ENCODE peak calls at places on chromosomes 11 and 22, in six cellular contexts. R is NCI-H510A treated with DMSO at 0.1 percent for 48 hours, Y is adrenal gland, U is brain microvascular endothelial cell, Q is lung, H is SW 1271. K is an unnamed sample.
A peak's percentile ranks its signal among the peaks of the same experiment; 100 is the strongest.

GRCh38 chr11:17544181-17544622 is at the start of gene USH1C:
- DNase-seq in R (no peak), Y (peak; percentile 7), U (no peak), Q (no peak), H (no peak), K (no peak)

GRCh38 chr11:64038500-64038899 is 2.8 kb downstream of the FLRT1 start:
- DNase-seq in R (no peak), Y (no peak), U (no peak), Q (no peak), H (no peak), K (no peak)

GRCh38 chr11:117877120-117877784 is 794 bp upstream of the FXYD6 start:
- DNase-seq in R (peak; percentile 14), Y (no peak), U (no peak), Q (no peak), H (no peak), K (no peak)

GRCh38 chr11:61712301-61712700 is 32.1 kb downstream of the DAGLA start:
- DNase-seq in R (no peak), Y (no peak), U (no peak), Q (no peak), H (no peak), K (no peak)

GRCh38 chr11:13260196-13260962 is 17.2 kb upstream of the BMAL1 start:
- DNase-seq in R (no peak), Y (no peak), U (no peak), Q (no peak), H (no peak), K (peak; percentile 77)

GRCh38 chr11:105211806-105212531 is 72.4 kb upstream of the CARD18 start:
- DNase-seq in R (no peak), Y (no peak), U (peak; percentile 51), Q (no peak), H (no peak), K (no peak)

GRCh38 chr11:9853929-9854557 is 190.2 kb downstream of the SWAP70 start:
- DNase-seq in R (no peak), Y (no peak), U (no peak), Q (no peak), H (no peak), K (no peak)

GRCh38 chr22:50051930-50052329 is 6.2 kb downstream of the TTLL8 start:
- DNase-seq in R (no peak), Y (no peak), U (no peak), Q (no peak), H (no peak), K (no peak)

GRCh38 chr11:44958165-44958564 is 7.5 kb upstream of the TP53I11 start:
- DNase-seq in R (no peak), Y (no peak), U (no peak), Q (no peak), H (no peak), K (no peak)

GRCh38 chr11:66653123-66653522 is 14.6 kb downstream of the RBM4 start:
- DNase-seq in R (no peak), Y (no peak), U (no peak), Q (no peak), H (no peak), K (no peak)

GRCh38 chr11:126290887-126291286 is 8.0 kb downstream of the TIRAP start:
- DNase-seq in R (no peak), Y (no peak), U (no peak), Q (no peak), H (no peak), K (no peak)

GRCh38 chr11:123409456-123409801 is 20.6 kb upstream of the GRAMD1B start:
- DNase-seq in R (no peak), Y (no peak), U (no peak), Q (no peak), H (no peak), K (no peak)

GRCh38 chr11:117808768-117809167 is 11.8 kb upstream of the DSCAML1 start:
- DNase-seq in R (no peak), Y (no peak), U (no peak), Q (no peak), H (no peak), K (no peak)